ENCODE peak calls at places on chromosomes 7 and 10, in five cellular contexts. One of them, this sample, is unnamed.
A peak's percentile ranks its signal among the peaks of the same experiment; 100 is the strongest.

GRCh38 chr10:100998991-100999741 is 442 bp upstream of the LZTS2 start:
- DNase-seq in astrocyte of the spinal cord: peak; percentile 72
- DNase-seq in HuH-7.5: peak; percentile 95
- DNase-seq in psoas muscle: peak; percentile 93
- DNase-seq in stimulated activated CD8-positive, alpha-beta memory T cell treated with anti-CD3 and anti-CD28 coated beads, Interleukin-4, amount 100 ng/mL, for 48 hours: peak; percentile 85
- DNase-seq in this sample: peak; percentile 86

GRCh38 chr10:79405221-79405994 is 40.0 kb downstream of the ZCCHC24 start:
- DNase-seq in astrocyte of the spinal cord: no peak
- DNase-seq in HuH-7.5: no peak
- DNase-seq in psoas muscle: peak; percentile 63
- DNase-seq in stimulated activated CD8-positive, alpha-beta memory T cell treated with anti-CD3 and anti-CD28 coated beads, Interleukin-4, amount 100 ng/mL, for 48 hours: no peak
- DNase-seq in this sample: peak; percentile 81

GRCh38 chr10:96352027-96352426 is 6.8 kb downstream of the OPALIN start:
- DNase-seq in astrocyte of the spinal cord: no peak
- DNase-seq in HuH-7.5: no peak
- DNase-seq in psoas muscle: no peak
- DNase-seq in stimulated activated CD8-positive, alpha-beta memory T cell treated with anti-CD3 and anti-CD28 coated beads, Interleukin-4, amount 100 ng/mL, for 48 hours: no peak
- DNase-seq in this sample: no peak

GRCh38 chr7:4683043-4683883 is 1.2 kb downstream of the FOXK1 start:
- DNase-seq in astrocyte of the spinal cord: no peak
- DNase-seq in HuH-7.5: no peak
- DNase-seq in psoas muscle: peak; percentile 58
- DNase-seq in stimulated activated CD8-positive, alpha-beta memory T cell treated with anti-CD3 and anti-CD28 coated beads, Interleukin-4, amount 100 ng/mL, for 48 hours: peak; percentile 48
- DNase-seq in this sample: peak; percentile 55

GRCh38 chr10:69265521-69265920 is 12.8 kb upstream of the HK1 start:
- DNase-seq in astrocyte of the spinal cord: no peak
- DNase-seq in HuH-7.5: no peak
- DNase-seq in psoas muscle: no peak
- DNase-seq in stimulated activated CD8-positive, alpha-beta memory T cell treated with anti-CD3 and anti-CD28 coated beads, Interleukin-4, amount 100 ng/mL, for 48 hours: no peak
- DNase-seq in this sample: no peak

GRCh38 chr10:124539935-124540641 is 78.5 kb downstream of the LHPP start:
- DNase-seq in astrocyte of the spinal cord: peak; percentile 27
- DNase-seq in HuH-7.5: peak; percentile 90
- DNase-seq in psoas muscle: peak; percentile 88
- DNase-seq in stimulated activated CD8-positive, alpha-beta memory T cell treated with anti-CD3 and anti-CD28 coated beads, Interleukin-4, amount 100 ng/mL, for 48 hours: peak; percentile 79
- DNase-seq in this sample: no peak

GRCh38 chr10:79116363-79116762 is 47.6 kb downstream of the ZMIZ1 start:
- DNase-seq in astrocyte of the spinal cord: no peak
- DNase-seq in HuH-7.5: no peak
- DNase-seq in psoas muscle: no peak
- DNase-seq in stimulated activated CD8-positive, alpha-beta memory T cell treated with anti-CD3 and anti-CD28 coated beads, Interleukin-4, amount 100 ng/mL, for 48 hours: peak; percentile 29
- DNase-seq in this sample: no peak

GRCh38 chr7:82605247-82605864 is 161.8 kb upstream of the CACNA2D1 start:
- DNase-seq in astrocyte of the spinal cord: peak; percentile 58
- DNase-seq in HuH-7.5: no peak
- DNase-seq in psoas muscle: no peak
- DNase-seq in stimulated activated CD8-positive, alpha-beta memory T cell treated with anti-CD3 and anti-CD28 coated beads, Interleukin-4, amount 100 ng/mL, for 48 hours: no peak
- DNase-seq in this sample: no peak

GRCh38 chr7:128160296-128160695 is 80.8 kb upstream of the LEP start:
- DNase-seq in astrocyte of the spinal cord: no peak
- DNase-seq in HuH-7.5: no peak
- DNase-seq in psoas muscle: no peak
- DNase-seq in stimulated activated CD8-positive, alpha-beta memory T cell treated with anti-CD3 and anti-CD28 coated beads, Interleukin-4, amount 100 ng/mL, for 48 hours: no peak
- DNase-seq in this sample: no peak

GRCh38 chr7:93575555-93576397 is 1.3 kb upstream of the CALCR start:
- DNase-seq in astrocyte of the spinal cord: no peak
- DNase-seq in HuH-7.5: peak; percentile 29
- DNase-seq in psoas muscle: no peak
- DNase-seq in stimulated activated CD8-positive, alpha-beta memory T cell treated with anti-CD3 and anti-CD28 coated beads, Interleukin-4, amount 100 ng/mL, for 48 hours: no peak
- DNase-seq in this sample: no peak

GRCh38 chr7:140670343-140670935 is 2.3 kb upstream of the ADCK2 start:
- DNase-seq in astrocyte of the spinal cord: no peak
- DNase-seq in HuH-7.5: no peak
- DNase-seq in psoas muscle: no peak
- DNase-seq in stimulated activated CD8-positive, alpha-beta memory T cell treated with anti-CD3 and anti-CD28 coated beads, Interleukin-4, amount 100 ng/mL, for 48 hours: no peak
- DNase-seq in this sample: no peak

GRCh38 chr7:90404777-90405176 is 1.5 kb downstream of the CLDN12 start:
- DNase-seq in astrocyte of the spinal cord: no peak
- DNase-seq in HuH-7.5: no peak
- DNase-seq in psoas muscle: no peak
- DNase-seq in stimulated activated CD8-positive, alpha-beta memory T cell treated with anti-CD3 and anti-CD28 coated beads, Interleukin-4, amount 100 ng/mL, for 48 hours: no peak
- DNase-seq in this sample: no peak

GRCh38 chr10:26432938-26433337 is 5.2 kb upstream of the APBB1IP start:
- DNase-seq in astrocyte of the spinal cord: no peak
- DNase-seq in HuH-7.5: no peak
- DNase-seq in psoas muscle: no peak
- DNase-seq in stimulated activated CD8-positive, alpha-beta memory T cell treated with anti-CD3 and anti-CD28 coated beads, Interleukin-4, amount 100 ng/mL, for 48 hours: no peak
- DNase-seq in this sample: no peak

This sample was measured in right lobe of liver.